ENCODE peak calls at places on chromosomes 2 and 18, in five cellular contexts. X is astrocyte of the spinal cord, Y is astrocyte, I is neural progenitor cell, J is cardiac fibroblast. B is an unnamed sample.

GRCh38 chr18:66873899-66874298 is 270.0 kb upstream of the CDH19 start:
- DNase-seq in X (no peak), Y (no peak), I (no peak), J (no peak), B (no peak)

GRCh38 chr18:61901334-61901986 is 8.7 kb upstream of the RNF152 start:
- DNase-seq in X (peak; percentile 54), Y (peak; percentile 28), I (peak; percentile 78), J (peak; percentile 70), B (peak; percentile 54)

GRCh38 chr18:12840382-12840781 is 43.7 kb downstream of the PTPN2 start:
- DNase-seq in X (no peak), Y (no peak), I (no peak), J (no peak), B (no peak)

GRCh38 chr2:113156278-113157107 is 17.3 kb upstream of the PSD4 start:
- DNase-seq in X (peak; percentile 15), Y (no peak), I (no peak), J (no peak), B (no peak)

GRCh38 chr2:85905187-85905666 is 16.4 kb upstream of the ST3GAL5 start:
- DNase-seq in X (peak; percentile 63), Y (peak; percentile 89), I (peak; percentile 40), J (peak; percentile 92), B (no peak)

GRCh38 chr18:67318651-67319050 is 197.9 kb downstream of the DSEL start:
- DNase-seq in X (peak; percentile 61), Y (peak; percentile 20), I (no peak), J (peak; percentile 7), B (no peak)

GRCh38 chr2:23843051-23843976 is 83.6 kb downstream of the ATAD2B start:
- DNase-seq in X (peak; percentile 34), Y (peak; percentile 79), I (no peak), J (peak; percentile 22), B (no peak)

GRCh38 chr2:138827426-138828054 is 47.4 kb upstream of the NXPH2 start:
- DNase-seq in X (peak; percentile 66), Y (peak; percentile 61), I (peak; percentile 72), J (peak; percentile 77), B (peak; percentile 71)

GRCh38 chr2:105852066-105852465 is 107.4 kb downstream of the NCK2 start:
- DNase-seq in X (no peak), Y (no peak), I (no peak), J (no peak), B (no peak)

GRCh38 chr2:66030553-66030952 is 404.4 kb upstream of the MEIS1 start:
- DNase-seq in X (no peak), Y (no peak), I (peak; percentile 40), J (no peak), B (no peak)

GRCh38 chr2:231939022-231939421 is 12.8 kb upstream of the NPPC start:
- DNase-seq in X (no peak), Y (no peak), I (no peak), J (no peak), B (no peak)

GRCh38 chr2:171706152-171706803 is 19.0 kb downstream of the DYNC1I2 start:
- DNase-seq in X (peak; percentile 24), Y (no peak), I (peak; percentile 9), J (peak; percentile 42), B (peak; percentile 56)

GRCh38 chr18:54358495-54358793 is 738 bp downstream of the C18orf54 start:
- DNase-seq in X (peak; percentile 35), Y (no peak), I (no peak), J (peak; percentile 29), B (no peak)

GRCh38 chr2:112985090-112985489 is 7.3 kb downstream of the IL36G start:
- DNase-seq in X (no peak), Y (no peak), I (no peak), J (no peak), B (no peak)

GRCh38 chr2:101151859-101152194 is 645 bp upstream of the TBC1D8 start:
- DNase-seq in X (peak; percentile 25), Y (no peak), I (peak; percentile 23), J (no peak), B (no peak)

GRCh38 chr18:7727381-7728076 is 160.4 kb downstream of the PTPRM start:
- DNase-seq in X (no peak), Y (no peak), I (no peak), J (peak; percentile 22), B (no peak)

GRCh38 chr2:14385043-14385442 is 247.5 kb upstream of the LRATD1 start:
- DNase-seq in X (no peak), Y (no peak), I (no peak), J (no peak), B (peak; percentile 9)
- TF ChIP-seq CTCF in X (peak; percentile 3), Y (no peak), I (peak; percentile 9), J (no peak), B (no peak)

GRCh38 chr2:234288974-234289455 is 207.9 kb downstream of the ARL4C start:
- DNase-seq in X (peak; percentile 56), Y (peak; percentile 33), I (peak; percentile 73), J (peak; percentile 56), B (peak; percentile 58)

GRCh38 chr2:234289789-234290188 is 207.1 kb downstream of the ARL4C start:
- DNase-seq in X (peak; percentile 89), Y (peak; percentile 79), I (no peak), J (peak; percentile 71), B (peak; percentile 12)

GRCh38 chr2:234290671-234291070 is 206.2 kb downstream of the ARL4C start:
- DNase-seq in X (no peak), Y (no peak), I (no peak), J (peak; percentile 21), B (peak; percentile 43)

GRCh38 chr2:234291765-234292204 is 205.1 kb downstream of the ARL4C start:
- DNase-seq in X (peak; percentile 69), Y (peak; percentile 79), I (no peak), J (peak; percentile 80), B (peak; percentile 80)

DNA sequence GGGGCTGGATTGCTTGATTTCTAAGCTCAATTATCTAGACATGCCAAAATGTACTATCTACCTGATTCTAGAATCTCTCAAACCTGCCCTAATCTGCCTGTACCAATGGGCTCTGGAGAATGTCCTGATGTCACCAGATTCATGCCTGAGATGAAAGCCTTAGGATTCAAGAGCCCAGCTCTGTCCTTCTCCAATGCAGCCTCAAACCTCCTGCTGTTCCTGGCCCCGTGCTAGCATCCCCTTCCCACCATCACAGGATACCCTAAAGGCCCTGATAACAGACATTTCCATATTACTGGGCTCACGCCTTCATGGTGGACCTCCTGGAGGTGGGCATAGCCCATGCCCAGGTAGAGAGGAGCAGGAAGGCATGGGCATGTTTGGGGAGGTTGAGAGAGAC is 206.7 kb downstream of the ARL4C start:
- DNase-seq in X (no peak), Y (no peak), I (no peak), J (no peak), B (no peak)
- H3K4me3 ChIP-seq in X (no peak overlapping the region), Y (no peak overlapping the region), I (no peak overlapping the region), J (no peak overlapping the region), B (no peak overlapping the region)

GRCh38 chr18:48072428-48073204 is 142.2 kb upstream of the SMAD2 start:
- DNase-seq in X (no peak), Y (no peak), I (peak; percentile 16), J (no peak), B (no peak)
- TF ChIP-seq CTCF in X (no peak), Y (no peak), I (no peak), J (no peak), B (no peak)

GRCh38 chr2:9236867-9237266 is 30.3 kb downstream of the ASAP2 start:
- DNase-seq in X (no peak), Y (no peak), I (no peak), J (no peak), B (no peak)

GRCh38 chr2:9235388-9236344 is 29.1 kb downstream of the ASAP2 start:
- DNase-seq in X (peak; percentile 78), Y (peak; percentile 74), I (no peak), J (peak; percentile 66), B (peak; percentile 39)

GRCh38 chr2:9232166-9232479 is 25.5 kb downstream of the ASAP2 start:
- DNase-seq in X (no peak), Y (no peak), I (no peak), J (no peak), B (no peak)

GRCh38 chr2:9232886-9233285 is 26.3 kb downstream of the ASAP2 start:
- DNase-seq in X (peak; percentile 71), Y (peak; percentile 92), I (no peak), J (no peak), B (peak; percentile 19)

DNA sequence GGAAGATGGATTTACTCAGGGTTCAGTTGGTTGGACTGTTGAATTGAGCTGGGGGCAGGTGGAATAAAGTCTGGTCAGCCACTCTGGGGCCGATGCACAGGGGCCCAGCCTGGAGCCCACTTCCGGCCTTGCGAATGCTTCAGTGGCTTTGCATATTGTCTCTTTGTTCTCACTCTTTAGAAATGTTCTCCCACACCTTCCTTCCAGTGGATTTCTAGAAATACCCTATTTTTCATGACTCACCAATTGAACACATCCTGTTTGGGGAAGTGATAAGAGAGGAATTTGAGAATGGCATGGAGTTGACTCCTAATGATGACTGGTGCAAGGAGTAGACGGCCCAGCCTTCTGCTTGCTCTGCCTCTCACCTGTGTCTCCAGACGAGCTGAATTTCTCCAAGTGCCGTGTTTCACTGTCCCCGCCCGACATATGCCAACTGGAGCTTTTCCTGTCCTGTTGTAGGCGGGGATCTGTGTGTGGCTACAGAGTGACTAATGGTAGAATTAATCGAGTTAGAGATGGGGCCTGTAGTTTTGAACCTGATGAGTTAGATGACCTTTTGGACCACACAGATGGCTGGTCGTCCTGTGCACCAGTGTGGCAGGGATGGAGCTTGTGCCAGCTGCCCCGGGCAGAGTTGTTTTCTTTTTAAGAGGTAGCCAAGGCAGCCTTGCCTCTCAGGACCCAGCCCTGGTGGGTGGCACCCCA is 28.2 kb downstream of the ASAP2 start:
- DNase-seq in X (peak; percentile 89), Y (peak; percentile 98), I (no peak), J (peak; percentile 88), B (peak; percentile 87)
- H3K4me3 ChIP-seq in X (no peak overlapping the region), Y (peak overlapping the region; percentile 11), I (no peak overlapping the region), J (peak overlapping the region; percentile 1), B (peak overlapping the region; percentile 35)

DNA sequence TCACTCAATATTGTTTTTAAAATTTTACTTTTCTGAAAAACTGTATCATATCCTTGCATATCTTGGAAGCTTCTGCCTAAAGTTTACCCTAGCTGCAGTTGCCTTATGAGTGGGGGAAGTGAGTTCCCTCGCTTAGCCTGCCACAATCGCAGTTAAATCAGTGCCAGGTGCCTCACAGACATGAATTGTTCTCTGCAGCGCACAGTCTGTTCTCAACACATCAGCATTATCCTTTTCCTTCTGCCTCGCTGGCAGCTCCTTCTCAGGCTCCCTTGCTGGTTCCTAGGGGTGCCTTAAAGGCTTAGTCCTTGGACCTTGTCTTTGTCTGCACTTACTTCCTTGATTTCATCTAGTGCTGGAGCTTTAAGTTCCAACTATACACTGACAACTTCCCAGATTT is 132.8 kb downstream of the TTC27 start:
- DNase-seq in X (no peak), Y (no peak), I (peak; percentile 48), J (no peak), B (no peak)
- TF ChIP-seq CTCF in X (no peak), Y (no peak), I (no peak), J (no peak), B (no peak)

GRCh38 chr2:238975408-238975807 is 127.5 kb downstream of the TWIST2 start:
- DNase-seq in X (no peak), Y (no peak), I (no peak), J (no peak), B (no peak)

GRCh38 chr2:238972146-238972445 is 124.2 kb downstream of the TWIST2 start:
- DNase-seq in X (no peak), Y (no peak), I (no peak), J (no peak), B (no peak)

GRCh38 chr2:238973038-238973772 is 125.3 kb downstream of the TWIST2 start:
- DNase-seq in X (peak; percentile 43), Y (peak; percentile 66), I (no peak), J (peak; percentile 45), B (no peak)

GRCh38 chr2:238974061-238974460 is 126.2 kb downstream of the TWIST2 start:
- DNase-seq in X (peak; percentile 47), Y (peak; percentile 64), I (no peak), J (peak; percentile 47), B (no peak)

GRCh38 chr2:238974510-238975166 is 126.8 kb downstream of the TWIST2 start:
- DNase-seq in X (peak; percentile 78), Y (peak; percentile 91), I (peak; percentile 30), J (peak; percentile 90), B (no peak)
- H3K4me3 ChIP-seq in X (no peak overlapping the region), Y (no peak overlapping the region), I (no peak overlapping the region), J (no peak overlapping the region), B (no peak overlapping the region)